ENCODE peak calls at places on chromosomes 16 and 17, in four cellular contexts. D, K, R and M are unnamed samples.
A peak's percentile ranks its signal among the peaks of the same experiment; 100 is the strongest.

GRCh38 chr17:74616696-74617095 is 6.8 kb downstream of the CD300E start:
- DNase-seq in D (no peak), R (no peak), K (no peak), M (no peak)

GRCh38 chr16:47377156-47377555 is 83.7 kb downstream of the ITFG1 start:
- DNase-seq in D (no peak), R (no peak), K (no peak), M (no peak)

GRCh38 chr17:40068917-40069750 is 6.4 kb downstream of the THRA start:
- DNase-seq in K (peak; percentile 35), R (no peak), D (peak; percentile 65), M (no peak)

GRCh38 chr17:65115721-65116312 is 21.4 kb upstream of the RGS9 start:
- DNase-seq in R (no peak), K (no peak), D (no peak), M (no peak)

GRCh38 chr17:82791532-82791931 is 39.7 kb downstream of the TBCD start:
- DNase-seq in R (no peak), D (no peak), K (no peak), M (no peak)

GRCh38 chr16:9095998-9096397 is 4.6 kb downstream of the HAPSTR1 start:
- DNase-seq in D (no peak), K (no peak), R (no peak), M (no peak)

GRCh38 chr17:55737976-55738501 is 12.8 kb upstream of the PCTP start:
- DNase-seq in D (no peak), R (no peak), K (no peak), M (no peak)

GRCh38 chr16:65044861-65045260 is 77.0 kb downstream of the CDH11 start:
- DNase-seq in D (no peak), R (no peak), K (no peak), M (no peak)

GRCh38 chr16:74100405-74101316 is 196.0 kb upstream of the PSMD7 start:
- DNase-seq in R (no peak), K (no peak), D (no peak), M (no peak)

GRCh38 chr17:79601604-79602420 is 9.0 kb downstream of the RBFOX3 start:
- DNase-seq in K (no peak), D (no peak), R (no peak), M (no peak)

GRCh38 chr16:11407047-11407982 is 62.1 kb downstream of the RMI2 start:
- DNase-seq in R (peak; percentile 78), D (peak; percentile 88), K (peak; percentile 45), M (peak; percentile 72)

GRCh38 chr17:27595208-27595607 is 35.8 kb upstream of the LGALS9 start:
- DNase-seq in D (no peak), R (no peak), K (no peak), M (no peak)

GRCh38 chr17:48995332-48995870 is 1.8 kb upstream of the IGF2BP1 start:
- DNase-seq in R (no peak), K (no peak), D (peak; percentile 78), M (peak; percentile 56)

GRCh38 chr17:39841202-39841601 is 22.9 kb downstream of the IKZF3 start:
- DNase-seq in R (no peak), K (no peak), D (no peak), M (no peak)

GRCh38 chr16:83403751-83404150 is 404.0 kb upstream of the HSBP1 start:
- DNase-seq in K (no peak), D (no peak), R (no peak), M (no peak)

GRCh38 chr16:59881366-59881765 is 1147.2 kb upstream of the GOT2 start:
- DNase-seq in R (no peak), D (no peak), K (no peak), M (no peak)

GRCh38 chr16:76228546-76229146 is 48.6 kb upstream of the CNTNAP4 start:
- DNase-seq in D (no peak), K (no peak), R (no peak), M (no peak)

GRCh38 chr17:50634123-50634914 is at the start of gene ABCC3:
- DNase-seq in D (peak; percentile 73), K (no peak), R (peak; percentile 56), M (no peak)

GRCh38 chr17:9140550-9141422 is 119.5 kb downstream of the NTN1 start:
- DNase-seq in D (no peak), R (no peak), K (no peak), M (no peak)

GRCh38 chr17:56034120-56034757 is 119.0 kb upstream of the ANKFN1 start:
- DNase-seq in R (no peak), D (no peak), K (no peak), M (no peak)

GRCh38 chr16:30368122-30368791 is 2.0 kb downstream of the TBC1D10B start:
- DNase-seq in D (no peak), R (no peak), K (no peak), M (no peak)

GRCh38 chr16:57102888-57103879 is 10.8 kb downstream of the CPNE2 start:
- DNase-seq in R (no peak), K (no peak), D (no peak), M (no peak)

GRCh38 chr17:46770439-46770817 is 48.1 kb downstream of the WNT3 start:
- DNase-seq in R (peak; percentile 35), K (no peak), D (peak; percentile 53), M (no peak)

GRCh38 chr17:53628011-53628410 is 194.7 kb upstream of the KIF2B start:
- DNase-seq in R (no peak), D (no peak), K (no peak), M (no peak)

GRCh38 chr16:56909484-56910113 is 22.3 kb upstream of the HERPUD1 start:
- DNase-seq in D (no peak), R (no peak), K (no peak), M (no peak)

GRCh38 chr17:75267403-75268232 is 3.4 kb downstream of the MIF4GD start:
- DNase-seq in D (peak; percentile 76), R (peak; percentile 86), K (no peak), M (no peak)

GRCh38 chr16:81616321-81617020 is 162.6 kb upstream of the PLCG2 start:
- DNase-seq in R (no peak), D (no peak), K (peak; percentile 54), M (no peak)

DNA sequence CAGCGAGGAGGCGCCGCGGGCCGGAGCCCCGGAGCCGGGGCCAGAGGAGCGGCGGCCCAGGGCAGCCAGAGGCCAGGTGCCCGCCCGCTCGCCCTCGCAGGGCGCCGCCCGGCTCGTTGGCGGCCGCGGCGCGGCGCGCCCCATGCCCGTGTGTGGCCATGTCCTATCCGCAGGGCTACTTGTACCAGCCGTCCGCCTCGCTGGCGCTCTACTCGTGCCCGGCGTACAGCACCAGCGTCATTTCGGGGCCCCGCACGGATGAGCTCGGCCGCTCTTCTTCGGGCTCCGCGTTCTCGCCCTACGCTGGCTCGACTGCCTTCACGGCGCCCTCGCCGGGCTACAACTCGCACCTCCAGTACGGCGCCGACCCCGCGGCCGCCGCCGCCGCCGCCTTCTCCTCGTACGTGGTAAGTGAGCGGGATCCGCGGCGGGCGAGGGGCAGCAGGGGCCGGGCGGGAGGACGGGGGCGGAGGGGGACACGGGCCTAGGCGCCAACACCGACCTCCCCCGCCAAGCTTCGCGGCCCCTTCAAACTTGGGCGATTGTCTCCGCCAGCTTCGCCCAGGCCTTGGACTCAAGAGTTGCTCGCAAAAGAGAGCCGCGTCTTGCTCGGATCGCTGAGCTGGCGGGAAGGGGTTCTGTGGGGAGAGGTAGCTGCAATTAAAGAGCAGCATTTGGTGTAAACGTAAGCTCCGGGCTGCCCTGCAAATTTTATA is 534 bp downstream of the IRX5 start:
- DNase-seq in D (peak; percentile 75), K (no peak), R (no peak), M (no peak)
- H3K9ac ChIP-seq in D (no peak overlapping the region), K (no peak overlapping the region), R (no peak overlapping the region), M (peak overlapping the region; percentile 90)

DNA sequence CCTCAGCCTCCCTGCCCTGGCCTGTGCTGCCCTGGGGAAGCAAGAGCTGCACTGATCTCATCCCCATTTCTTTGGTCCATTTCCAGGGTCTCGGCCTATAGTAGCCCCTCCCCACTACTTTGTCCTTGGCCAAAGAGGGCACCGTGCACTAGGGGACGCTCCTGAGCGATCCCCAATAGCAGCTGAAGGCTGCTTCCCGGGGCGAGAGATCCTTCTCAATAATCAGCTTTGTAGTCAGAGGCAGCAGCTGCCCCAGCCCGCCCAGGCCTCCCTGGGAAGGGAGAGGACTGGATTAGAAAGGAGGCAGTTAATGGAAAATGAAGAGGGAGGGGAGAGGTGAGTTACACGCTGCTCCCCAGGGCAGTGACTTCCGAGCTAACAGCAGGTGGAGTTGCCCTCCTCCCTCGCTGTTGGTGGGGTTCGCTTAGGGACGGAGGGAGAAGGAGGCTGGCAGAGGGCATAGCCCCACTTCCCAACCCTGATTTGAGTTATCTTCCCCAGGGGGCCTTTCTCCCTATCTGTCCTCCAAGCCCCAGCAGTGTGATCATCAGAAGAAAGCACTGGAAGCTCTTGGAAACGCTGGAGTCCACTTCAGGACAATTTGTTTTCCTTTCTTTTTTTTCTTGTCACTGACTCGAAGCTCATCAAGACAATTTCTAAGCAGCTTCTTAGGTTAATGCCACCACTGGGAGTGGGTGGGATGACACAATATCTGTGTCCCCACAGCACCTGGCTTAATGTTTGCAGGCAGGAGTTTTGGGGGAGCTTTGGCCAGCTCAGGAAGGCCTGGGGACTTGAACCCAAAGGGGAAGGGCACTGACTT is 2.6 kb downstream of the MXRA7 start:
- DNase-seq in D (peak; percentile 87), K (no peak), R (peak; percentile 41), M (peak; percentile 57)
- TF ChIP-seq SUZ12 in D (no peak), K (no peak), R (no peak), M (no peak)

DNA sequence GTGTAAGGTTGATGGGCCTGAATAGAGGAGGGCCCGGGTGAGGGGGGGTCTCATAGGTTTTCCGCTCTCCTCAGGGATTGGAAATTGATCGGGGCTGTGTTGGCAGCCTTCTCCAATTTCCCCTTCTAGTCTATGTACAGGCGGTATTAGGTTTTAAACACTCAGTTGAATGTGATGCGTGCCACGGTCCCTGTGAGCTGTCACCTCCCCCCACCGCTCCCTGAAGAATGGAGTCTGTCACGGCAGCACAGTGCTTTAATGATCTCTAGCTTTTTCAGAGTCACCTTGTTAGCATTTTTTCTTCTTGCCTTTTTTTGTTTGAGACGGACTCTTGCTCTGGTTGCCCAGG is 800 bp downstream of the COX4I1 start:
- DNase-seq in R (peak; percentile 18), D (no peak), K (no peak), M (no peak)
- H3K36me3 ChIP-seq in R (peaks cover 57% of the 10 kb centered on the region), D (peaks cover 27% of the 10 kb centered on the region), K (peaks cover 11% of the 10 kb centered on the region), M (peaks cover 67% of the 10 kb centered on the region)

GRCh38 chr17:73342057-73342522 is 30.3 kb upstream of the CDC42EP4 start:
- DNase-seq in R (no peak), D (peak; percentile 78), K (peak; percentile 20), M (peak; percentile 78)

GRCh38 chr17:73342549-73343167 is 30.9 kb upstream of the CDC42EP4 start:
- DNase-seq in R (no peak), D (no peak), K (no peak), M (no peak)

GRCh38 chr17:73341350-73342056 is 29.7 kb upstream of the CDC42EP4 start:
- DNase-seq in R (no peak), K (no peak), D (peak; percentile 49), M (no peak)

GRCh38 chr17:73343739-73344454 is 32.1 kb upstream of the CDC42EP4 start:
- DNase-seq in D (no peak), K (no peak), R (no peak), M (no peak)

GRCh38 chr17:73343168-73343634 is 31.4 kb upstream of the CDC42EP4 start:
- DNase-seq in K (no peak), D (peak; percentile 81), R (no peak), M (peak; percentile 80)
- H3K9ac ChIP-seq in K (no peak overlapping the region), D (no peak overlapping the region), R (no peak overlapping the region), M (peak overlapping the region; percentile 74)

GRCh38 chr16:22207715-22208360 is 1.8 kb downstream of the EEF2K start:
- DNase-seq in D (no peak), R (no peak), K (no peak), M (no peak)
- TF ChIP-seq SUZ12 in D (no peak), R (no peak), K (no peak), M (no peak)